ENCODE peak calls at places on chromosomes 7 and 10, in seven cellular contexts. One of them, this sample, is unnamed.

GRCh38 chr7:1407883-1408282 is 51.4 kb downstream of the MICALL2 start:
- DNase-seq in psoas muscle: no peak
- DNase-seq in T-helper 2 cell: no peak
- DNase-seq in HCEC 1CT: no peak
- DNase-seq in cardiac septum: no peak
- DNase-seq in left ventricle myocardium inferior: no peak
- DNase-seq in GM06990: no peak
- DNase-seq in this sample: no peak

GRCh38 chr7:140587243-140587642 is 53.4 kb downstream of the DENND2A start:
- DNase-seq in psoas muscle: no peak
- DNase-seq in T-helper 2 cell: no peak
- DNase-seq in cardiac septum: no peak
- DNase-seq in HCEC 1CT: no peak
- DNase-seq in left ventricle myocardium inferior: no peak
- DNase-seq in GM06990: no peak
- DNase-seq in this sample: no peak

GRCh38 chr7:99762680-99763327 is 21.2 kb downstream of the CYP3A4 start:
- DNase-seq in T-helper 2 cell: no peak
- DNase-seq in cardiac septum: no peak
- DNase-seq in psoas muscle: peak
- DNase-seq in GM06990: no peak
- DNase-seq in left ventricle myocardium inferior: peak
- DNase-seq in HCEC 1CT: no peak
- DNase-seq in this sample: no peak

GRCh38 chr7:157543276-157543675 is 206.5 kb downstream of the DNAJB6 start:
- DNase-seq in psoas muscle: peak
- DNase-seq in cardiac septum: no peak
- DNase-seq in T-helper 2 cell: no peak
- DNase-seq in GM06990: no peak
- DNase-seq in left ventricle myocardium inferior: no peak
- DNase-seq in HCEC 1CT: no peak
- DNase-seq in this sample: no peak

GRCh38 chr7:6436385-6436685 is 11.4 kb downstream of the DAGLB start:
- DNase-seq in HCEC 1CT: no peak
- DNase-seq in left ventricle myocardium inferior: no peak
- DNase-seq in T-helper 2 cell: peak
- DNase-seq in cardiac septum: no peak
- DNase-seq in GM06990: peak
- DNase-seq in psoas muscle: no peak
- DNase-seq in this sample: no peak

GRCh38 chr7:5695037-5695708 is 86.3 kb downstream of the RNF216 start:
- DNase-seq in HCEC 1CT: peak
- DNase-seq in GM06990: peak
- DNase-seq in T-helper 2 cell: peak
- DNase-seq in psoas muscle: peak
- DNase-seq in left ventricle myocardium inferior: no peak
- DNase-seq in cardiac septum: no peak
- DNase-seq in this sample: peak

GRCh38 chr7:134750083-134751062 is 29.1 kb upstream of the CALD1 start:
- DNase-seq in cardiac septum: no peak
- DNase-seq in left ventricle myocardium inferior: no peak
- DNase-seq in psoas muscle: peak
- DNase-seq in GM06990: no peak
- DNase-seq in T-helper 2 cell: peak
- DNase-seq in HCEC 1CT: peak
- DNase-seq in this sample: peak

GRCh38 chr10:98323221-98324164 is 55.5 kb upstream of the LOXL4 start:
- DNase-seq in HCEC 1CT: peak
- DNase-seq in cardiac septum: peak
- DNase-seq in psoas muscle: peak
- DNase-seq in left ventricle myocardium inferior: peak
- DNase-seq in T-helper 2 cell: no peak
- DNase-seq in GM06990: no peak
- DNase-seq in this sample: no peak

GRCh38 chr10:26216577-26216948 is at the start of gene GAD2:
- DNase-seq in left ventricle myocardium inferior: no peak
- DNase-seq in psoas muscle: no peak
- DNase-seq in T-helper 2 cell: peak
- DNase-seq in GM06990: no peak
- DNase-seq in HCEC 1CT: no peak
- DNase-seq in cardiac septum: no peak
- DNase-seq in this sample: no peak

GRCh38 chr7:103094102-103094501 is 19.2 kb downstream of the ARMC10 start:
- DNase-seq in left ventricle myocardium inferior: no peak
- DNase-seq in GM06990: no peak
- DNase-seq in psoas muscle: no peak
- DNase-seq in HCEC 1CT: no peak
- DNase-seq in cardiac septum: no peak
- DNase-seq in T-helper 2 cell: peak
- DNase-seq in this sample: no peak

This sample was measured in T follicular helper cell.